ENCODE peak calls at places on chromosomes 16 and 17, in nine cellular contexts. M is upper lobe of right lung; E is neuronal stem cell; O is BE2C; P is CD8-positive, alpha-beta T cell; V is adrenal gland; F is ascending aorta; C is A549; N is tibial artery. R is an unnamed sample. For H3K4me1 and H3K9me3, the result is how much of the 10 kb centered on the place peaks cover.

GRCh38 chr16:47320546-47321315 is 140.1 kb downstream of the ITFG1 start:
- DNase-seq in C (no peak), P (no peak), M (no peak), V (no peak), E (no peak), N (no peak), F (no peak), O (no peak), R (no peak)

GRCh38 chr17:77948690-77949114 is 9.8 kb upstream of the TNRC6C start:
- DNase-seq in N (no peak), F (peak), O (peak), E (no peak), C (peak), P (no peak), V (peak), M (no peak), R (no peak)

GRCh38 chr17:10370209-10370608 is 2.6 kb downstream of the MYH13 start:
- DNase-seq in P (no peak), F (no peak), M (no peak), N (no peak), C (no peak), O (no peak), E (no peak), V (no peak), R (no peak)

GRCh38 chr16:85333744-85334640 is 221.7 kb upstream of the CIBAR2 start:
- DNase-seq in O (no peak), E (no peak), C (no peak), M (no peak), P (no peak), N (no peak), F (no peak), V (no peak), R (no peak)

GRCh38 chr17:1782171-1782567 is 20.3 kb downstream of the SERPINF1 start:
- DNase-seq in N (no peak), M (no peak), C (no peak), O (no peak), F (no peak), P (no peak), V (no peak), E (no peak), R (peak)

GRCh38 chr16:66568355-66568754 is 2.1 kb downstream of the CMTM1 start:
- DNase-seq in F (no peak), O (no peak), C (no peak), E (no peak), P (no peak), N (no peak), V (no peak), M (no peak), R (no peak)

GRCh38 chr17:30956764-30957374 is 14.0 kb upstream of the RNF135 start:
- DNase-seq in V (peak), O (no peak), C (no peak), F (no peak), N (no peak), E (no peak), M (peak), P (no peak), R (no peak)

GRCh38 chr17:17191346-17191792 is 14.8 kb downstream of the PLD6 start:
- DNase-seq in C (no peak), N (no peak), O (no peak), M (no peak), F (peak), P (no peak), E (no peak), V (no peak), R (peak)

GRCh38 chr16:89598199-89598598 is 15.2 kb upstream of the DPEP1 start:
- DNase-seq in V (no peak), F (no peak), E (no peak), O (no peak), M (no peak), P (no peak), C (peak), N (no peak), R (no peak)

GRCh38 chr16:67861877-67862276 is 11.0 kb upstream of the EDC4 start:
- DNase-seq in F (no peak), M (no peak), N (no peak), E (no peak), P (no peak), C (no peak), V (no peak), O (no peak), R (no peak)

DNA sequence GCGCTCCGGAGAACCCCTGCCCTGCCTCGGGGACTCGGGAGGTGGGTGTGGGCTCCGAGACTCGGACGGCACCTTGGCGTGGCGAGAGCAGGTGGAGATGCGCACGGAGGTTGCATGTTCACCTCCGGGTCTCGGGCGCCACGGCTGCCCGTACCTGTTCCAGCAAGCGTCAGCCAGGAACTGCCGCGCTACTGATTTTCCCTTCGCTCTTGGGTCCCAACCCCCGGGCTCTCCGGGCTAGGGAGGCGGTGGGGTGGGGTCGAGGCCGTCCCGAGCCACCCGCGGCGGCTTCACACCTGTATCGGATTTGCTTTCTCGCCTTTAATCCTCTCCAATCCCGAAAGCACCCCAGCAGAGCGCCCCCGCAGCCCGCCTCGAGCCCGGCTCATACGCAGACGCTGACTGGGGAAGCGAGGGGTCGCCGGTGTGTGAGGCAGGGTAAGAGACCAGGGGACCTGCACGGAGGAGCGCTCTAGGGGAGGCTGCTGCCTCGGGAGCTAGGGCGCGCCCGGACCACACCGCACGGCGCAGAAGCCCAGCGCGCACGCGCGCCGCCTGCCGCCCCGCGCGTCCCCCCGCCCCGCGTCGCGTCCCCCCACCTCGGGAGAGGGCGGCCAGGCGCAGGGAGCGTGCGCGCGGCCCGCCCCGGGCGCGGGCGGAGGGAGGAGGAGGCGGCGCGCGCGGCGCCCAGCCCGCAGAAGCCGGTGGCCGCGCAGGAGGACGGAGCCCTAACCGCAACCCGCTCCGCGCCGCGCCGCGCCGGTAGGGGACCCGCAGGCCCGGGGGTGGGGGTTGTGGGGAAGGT is at the start of gene DUSP14:
- DNase-seq in M (peak), O (peak), F (peak), V (peak), P (peak), E (peak), N (peak), C (peak), R (peak)
- H3K4me1 ChIP-seq in M (under half), O (under half), F (under half), V (half or more), P (under half), E (under half), N (under half), C (under half), R (under half)

GRCh38 chr17:82943751-82944150 is 103.9 kb upstream of the ZNF750 start:
- DNase-seq in N (no peak), E (no peak), M (peak), F (no peak), O (no peak), P (no peak), V (no peak), C (no peak), R (peak)

GRCh38 chr17:82944990-82945389 is 105.2 kb upstream of the ZNF750 start:
- DNase-seq in M (no peak), O (no peak), E (no peak), P (no peak), C (no peak), N (no peak), F (no peak), V (no peak), R (no peak)

GRCh38 chr17:82947051-82947991 is 107.5 kb upstream of the ZNF750 start:
- DNase-seq in M (peak), E (no peak), F (no peak), V (no peak), P (no peak), C (no peak), O (no peak), N (no peak), R (peak)

GRCh38 chr17:82948081-82948511 is 108.3 kb upstream of the ZNF750 start:
- DNase-seq in C (no peak), V (no peak), E (no peak), F (no peak), O (no peak), P (no peak), M (peak), N (no peak), R (peak)

GRCh38 chr17:82946081-82946480 is 106.3 kb upstream of the ZNF750 start:
- DNase-seq in V (no peak), O (no peak), N (no peak), P (no peak), F (no peak), M (no peak), C (no peak), E (no peak), R (no peak)
- H3K9me3 ChIP-seq in V (under half), O (under half), N (under half), P (under half), F (under half), M (under half), C (half or more), E (half or more), R (under half)

DNA sequence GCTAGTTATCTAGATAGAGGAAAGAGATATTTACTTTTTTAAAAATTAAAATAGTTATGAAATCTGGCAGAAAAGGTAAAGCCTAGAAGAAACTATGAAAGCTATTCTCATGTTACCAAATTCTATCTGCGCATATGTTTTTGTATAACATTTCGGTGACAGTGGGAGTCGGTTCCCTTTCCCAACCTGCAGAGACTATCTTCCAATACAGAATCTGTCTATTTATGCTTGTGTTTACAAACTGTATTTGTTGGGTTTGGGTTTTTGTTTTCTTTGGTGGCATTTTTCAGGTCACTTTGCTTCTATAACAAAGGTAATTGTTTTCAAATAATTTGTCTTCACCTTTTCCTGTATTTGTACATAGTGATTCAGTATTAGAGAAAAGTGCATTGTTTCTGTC is 69.8 kb downstream of the YPEL2 start:
- DNase-seq in P (no peak), N (no peak), F (no peak), M (no peak), O (no peak), C (no peak), E (no peak), V (no peak), R (no peak)
- H3K4me1 ChIP-seq in P (under half), N (under half), F (under half), M (under half), O (under half), C (under half), E (under half), V (under half), R (under half)

GRCh38 chr17:21823643-21824042 is 131.3 kb downstream of the KCNJ18 start:
- DNase-seq in M (no peak), N (no peak), P (no peak), V (no peak), O (no peak), F (no peak), E (no peak), C (no peak), R (no peak)

GRCh38 chr17:21817791-21818364 is 125.6 kb downstream of the KCNJ18 start:
- DNase-seq in C (peak), N (no peak), F (no peak), E (no peak), P (no peak), O (no peak), M (no peak), V (no peak), R (no peak)

DNA sequence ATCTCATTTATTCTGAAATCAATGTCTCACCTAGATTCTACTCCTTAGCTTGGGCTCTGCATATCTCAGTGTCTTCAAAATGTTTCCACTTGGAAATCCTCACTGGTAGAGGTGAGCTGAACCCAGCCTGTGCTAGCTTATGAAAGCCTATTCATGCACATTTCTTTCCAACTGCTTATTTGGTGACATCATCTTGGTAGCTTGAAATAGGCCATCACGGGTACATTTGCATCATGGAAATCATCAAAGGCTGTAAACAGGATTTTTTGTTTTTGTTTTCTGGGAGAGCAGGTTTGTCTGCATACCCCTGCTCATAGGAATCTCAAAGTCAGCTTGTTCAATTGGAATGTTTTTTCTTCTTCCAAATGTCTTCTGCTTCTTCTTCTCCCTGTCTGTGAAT is 130.8 kb downstream of the KCNJ18 start:
- DNase-seq in V (no peak), P (no peak), C (no peak), M (no peak), N (no peak), F (no peak), O (no peak), E (no peak), R (no peak)
- H3K9me3 ChIP-seq in V (under half), P (under half), C (under half), M (under half), N (under half), F (under half), O (under half), E (under half), R (under half)

GRCh38 chr17:74452027-74452840 is 14.2 kb upstream of the CD300A start:
- DNase-seq in M (no peak), C (no peak), F (no peak), O (no peak), E (no peak), V (no peak), P (no peak), N (no peak), R (no peak)
- H3K4me1 ChIP-seq in M (under half), C (under half), F (half or more), O (under half), E (under half), V (under half), P (under half), N (half or more), R (half or more)

DNA sequence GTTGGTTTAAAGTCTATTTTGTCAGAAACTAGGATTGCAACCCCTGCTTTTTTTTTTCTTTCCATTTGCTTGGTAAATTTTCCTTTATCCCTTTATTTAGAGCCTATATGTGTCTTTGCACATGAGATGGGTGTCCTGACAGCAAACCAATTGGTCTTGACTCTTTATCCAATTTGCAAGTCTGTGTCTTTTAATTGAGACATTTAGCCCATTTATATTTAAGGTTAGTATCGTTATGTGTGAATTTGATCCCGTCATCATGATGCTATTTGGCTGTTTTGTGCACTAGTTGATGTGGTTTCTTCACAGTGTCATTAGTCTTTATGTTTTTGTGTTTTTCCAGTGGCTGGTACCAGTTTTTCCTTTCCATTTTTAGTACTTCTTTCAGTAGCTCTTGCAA is 127.7 kb upstream of the ZNF267 start:
- DNase-seq in F (no peak), C (no peak), N (no peak), P (no peak), O (no peak), V (no peak), M (no peak), E (no peak), R (no peak)
- H3K9me3 ChIP-seq in F (half or more), C (half or more), N (half or more), P (under half), O (under half), V (under half), M (half or more), E (under half), R (half or more)

GRCh38 chr17:57442914-57443571 is 186.7 kb downstream of the MSI2 start:
- DNase-seq in N (no peak), O (no peak), V (peak), P (no peak), C (no peak), F (peak), M (no peak), E (no peak), R (peak)

GRCh38 chr17:57438031-57438731 is 181.9 kb downstream of the MSI2 start:
- DNase-seq in P (no peak), E (no peak), C (no peak), N (no peak), F (no peak), V (no peak), O (peak), M (no peak), R (no peak)

GRCh38 chr17:57441270-57441600 is 184.9 kb downstream of the MSI2 start:
- DNase-seq in P (no peak), M (no peak), C (no peak), F (no peak), E (no peak), N (no peak), V (no peak), O (no peak), R (no peak)

GRCh38 chr17:57442401-57442823 is 186.1 kb downstream of the MSI2 start:
- DNase-seq in C (no peak), N (no peak), V (no peak), E (no peak), M (no peak), O (no peak), P (no peak), F (no peak), R (no peak)

GRCh38 chr17:57440522-57441269 is 184.4 kb downstream of the MSI2 start:
- DNase-seq in E (peak), F (peak), N (peak), C (peak), M (no peak), O (peak), P (peak), V (peak), R (peak)
- H3K4me1 ChIP-seq in E (under half), F (under half), N (under half), C (half or more), M (under half), O (half or more), P (under half), V (half or more), R (half or more)

GRCh38 chr17:26818736-26819135 is 475.2 kb upstream of the WSB1 start:
- DNase-seq in E (peak), V (no peak), N (no peak), O (no peak), F (no peak), C (no peak), M (no peak), P (no peak), R (no peak)
- H3K9me3 ChIP-seq in E (under half), V (under half), N (under half), O (under half), F (under half), C (half or more), M (under half), P (under half), R (half or more)